ENCODE peak calls at places on chromosome 22, in six cellular contexts. One of them, this sample, is unnamed.

GRCh38 chr22:27650985-27651384 is 150.6 kb downstream of the MN1 start:
- DNase-seq in CD8-positive, alpha-beta T cell: no peak
- DNase-seq in uterus: no peak
- DNase-seq in CD4-positive, CD25-positive, alpha-beta regulatory T cell: no peak
- DNase-seq in stimulated activated CD4-positive, alpha-beta T cell treated with anti-CD3 and anti-CD28 coated beads, Interleukin-12 subunit alpha, Interleukin-12 subunit beta, amount 100 ng/mL, for 24 hours: no peak
- DNase-seq in choroid plexus epithelial cell: no peak
- DNase-seq in this sample: no peak

GRCh38 chr22:43905681-43906080 is 13.9 kb upstream of the PNPLA5 start:
- DNase-seq in stimulated activated CD4-positive, alpha-beta T cell treated with anti-CD3 and anti-CD28 coated beads, Interleukin-12 subunit alpha, Interleukin-12 subunit beta, amount 100 ng/mL, for 24 hours: no peak
- DNase-seq in uterus: no peak
- DNase-seq in CD4-positive, CD25-positive, alpha-beta regulatory T cell: no peak
- DNase-seq in choroid plexus epithelial cell: peak
- DNase-seq in CD8-positive, alpha-beta T cell: no peak
- DNase-seq in this sample: no peak

GRCh38 chr22:45580703-45581381 is 78.2 kb downstream of the FBLN1 start:
- DNase-seq in CD4-positive, CD25-positive, alpha-beta regulatory T cell: no peak
- DNase-seq in CD8-positive, alpha-beta T cell: no peak
- DNase-seq in uterus: no peak
- DNase-seq in choroid plexus epithelial cell: no peak
- DNase-seq in stimulated activated CD4-positive, alpha-beta T cell treated with anti-CD3 and anti-CD28 coated beads, Interleukin-12 subunit alpha, Interleukin-12 subunit beta, amount 100 ng/mL, for 24 hours: no peak
- DNase-seq in this sample: no peak

GRCh38 chr22:49930596-49931412 is 12.4 kb downstream of the CRELD2 start:
- DNase-seq in CD8-positive, alpha-beta T cell: no peak
- DNase-seq in choroid plexus epithelial cell: peak
- DNase-seq in stimulated activated CD4-positive, alpha-beta T cell treated with anti-CD3 and anti-CD28 coated beads, Interleukin-12 subunit alpha, Interleukin-12 subunit beta, amount 100 ng/mL, for 24 hours: peak
- DNase-seq in uterus: no peak
- DNase-seq in CD4-positive, CD25-positive, alpha-beta regulatory T cell: no peak
- DNase-seq in this sample: peak

GRCh38 chr22:26718905-26719304 is 61.5 kb downstream of the MIAT start:
- DNase-seq in CD8-positive, alpha-beta T cell: no peak
- DNase-seq in uterus: no peak
- DNase-seq in CD4-positive, CD25-positive, alpha-beta regulatory T cell: no peak
- DNase-seq in choroid plexus epithelial cell: peak
- DNase-seq in stimulated activated CD4-positive, alpha-beta T cell treated with anti-CD3 and anti-CD28 coated beads, Interleukin-12 subunit alpha, Interleukin-12 subunit beta, amount 100 ng/mL, for 24 hours: no peak
- DNase-seq in this sample: no peak

GRCh38 chr22:45226681-45227186 is 14.0 kb downstream of the KIAA0930 start:
- DNase-seq in stimulated activated CD4-positive, alpha-beta T cell treated with anti-CD3 and anti-CD28 coated beads, Interleukin-12 subunit alpha, Interleukin-12 subunit beta, amount 100 ng/mL, for 24 hours: no peak
- DNase-seq in uterus: no peak
- DNase-seq in CD4-positive, CD25-positive, alpha-beta regulatory T cell: no peak
- DNase-seq in choroid plexus epithelial cell: no peak
- DNase-seq in CD8-positive, alpha-beta T cell: no peak
- DNase-seq in this sample: peak

GRCh38 chr22:25564979-25565677 is 653 bp downstream of the GRK3 start:
- DNase-seq in CD8-positive, alpha-beta T cell: no peak
- DNase-seq in uterus: peak
- DNase-seq in CD4-positive, CD25-positive, alpha-beta regulatory T cell: no peak
- DNase-seq in choroid plexus epithelial cell: peak
- DNase-seq in stimulated activated CD4-positive, alpha-beta T cell treated with anti-CD3 and anti-CD28 coated beads, Interleukin-12 subunit alpha, Interleukin-12 subunit beta, amount 100 ng/mL, for 24 hours: peak
- DNase-seq in this sample: peak

GRCh38 chr22:31753005-31753633 is 700 bp upstream of the DEPDC5 start:
- DNase-seq in CD8-positive, alpha-beta T cell: no peak
- DNase-seq in stimulated activated CD4-positive, alpha-beta T cell treated with anti-CD3 and anti-CD28 coated beads, Interleukin-12 subunit alpha, Interleukin-12 subunit beta, amount 100 ng/mL, for 24 hours: no peak
- DNase-seq in choroid plexus epithelial cell: peak
- DNase-seq in CD4-positive, CD25-positive, alpha-beta regulatory T cell: no peak
- DNase-seq in uterus: peak
- DNase-seq in this sample: peak

GRCh38 chr22:27668828-27669797 is 132.4 kb downstream of the MN1 start:
- DNase-seq in choroid plexus epithelial cell: peak
- DNase-seq in CD4-positive, CD25-positive, alpha-beta regulatory T cell: no peak
- DNase-seq in uterus: no peak
- DNase-seq in stimulated activated CD4-positive, alpha-beta T cell treated with anti-CD3 and anti-CD28 coated beads, Interleukin-12 subunit alpha, Interleukin-12 subunit beta, amount 100 ng/mL, for 24 hours: no peak
- DNase-seq in CD8-positive, alpha-beta T cell: no peak
- DNase-seq in this sample: peak

GRCh38 chr22:44192811-44193536 is 12.2 kb downstream of the PARVG start:
- DNase-seq in stimulated activated CD4-positive, alpha-beta T cell treated with anti-CD3 and anti-CD28 coated beads, Interleukin-12 subunit alpha, Interleukin-12 subunit beta, amount 100 ng/mL, for 24 hours: no peak
- DNase-seq in CD4-positive, CD25-positive, alpha-beta regulatory T cell: no peak
- DNase-seq in CD8-positive, alpha-beta T cell: no peak
- DNase-seq in choroid plexus epithelial cell: no peak
- DNase-seq in uterus: no peak
- DNase-seq in this sample: no peak

GRCh38 chr22:19103881-19104821 is 18.1 kb downstream of the DGCR2 start:
- DNase-seq in stimulated activated CD4-positive, alpha-beta T cell treated with anti-CD3 and anti-CD28 coated beads, Interleukin-12 subunit alpha, Interleukin-12 subunit beta, amount 100 ng/mL, for 24 hours: no peak
- DNase-seq in choroid plexus epithelial cell: peak
- DNase-seq in CD4-positive, CD25-positive, alpha-beta regulatory T cell: no peak
- DNase-seq in CD8-positive, alpha-beta T cell: no peak
- DNase-seq in uterus: no peak
- DNase-seq in this sample: no peak

GRCh38 chr22:17842386-17842785 is 68.1 kb upstream of the BID start:
- DNase-seq in choroid plexus epithelial cell: peak
- DNase-seq in CD4-positive, CD25-positive, alpha-beta regulatory T cell: peak
- DNase-seq in stimulated activated CD4-positive, alpha-beta T cell treated with anti-CD3 and anti-CD28 coated beads, Interleukin-12 subunit alpha, Interleukin-12 subunit beta, amount 100 ng/mL, for 24 hours: no peak
- DNase-seq in CD8-positive, alpha-beta T cell: peak
- DNase-seq in uterus: peak
- DNase-seq in this sample: no peak

GRCh38 chr22:37675930-37676571 is 615 bp downstream of the LGALS1 start:
- DNase-seq in CD8-positive, alpha-beta T cell: no peak
- DNase-seq in stimulated activated CD4-positive, alpha-beta T cell treated with anti-CD3 and anti-CD28 coated beads, Interleukin-12 subunit alpha, Interleukin-12 subunit beta, amount 100 ng/mL, for 24 hours: no peak
- DNase-seq in choroid plexus epithelial cell: peak
- DNase-seq in uterus: peak
- DNase-seq in CD4-positive, CD25-positive, alpha-beta regulatory T cell: no peak
- DNase-seq in this sample: no peak

GRCh38 chr22:23103199-23103954 is 33.1 kb downstream of the GNAZ start:
- DNase-seq in uterus: no peak
- DNase-seq in CD4-positive, CD25-positive, alpha-beta regulatory T cell: no peak
- DNase-seq in choroid plexus epithelial cell: no peak
- DNase-seq in stimulated activated CD4-positive, alpha-beta T cell treated with anti-CD3 and anti-CD28 coated beads, Interleukin-12 subunit alpha, Interleukin-12 subunit beta, amount 100 ng/mL, for 24 hours: no peak
- DNase-seq in CD8-positive, alpha-beta T cell: no peak
- DNase-seq in this sample: no peak

GRCh38 chr22:38505595-38506117 is 455 bp downstream of the DDX17 start:
- DNase-seq in CD8-positive, alpha-beta T cell: peak
- DNase-seq in uterus: peak
- DNase-seq in stimulated activated CD4-positive, alpha-beta T cell treated with anti-CD3 and anti-CD28 coated beads, Interleukin-12 subunit alpha, Interleukin-12 subunit beta, amount 100 ng/mL, for 24 hours: peak
- DNase-seq in choroid plexus epithelial cell: peak
- DNase-seq in CD4-positive, CD25-positive, alpha-beta regulatory T cell: no peak
- DNase-seq in this sample: no peak

GRCh38 chr22:37180531-37181231 is 7.4 kb downstream of the C1QTNF6 start:
- DNase-seq in uterus: no peak
- DNase-seq in choroid plexus epithelial cell: no peak
- DNase-seq in CD4-positive, CD25-positive, alpha-beta regulatory T cell: no peak
- DNase-seq in stimulated activated CD4-positive, alpha-beta T cell treated with anti-CD3 and anti-CD28 coated beads, Interleukin-12 subunit alpha, Interleukin-12 subunit beta, amount 100 ng/mL, for 24 hours: no peak
- DNase-seq in CD8-positive, alpha-beta T cell: no peak
- DNase-seq in this sample: no peak

GRCh38 chr22:50705219-50705691 is 32.6 kb downstream of the SHANK3 start:
- DNase-seq in CD4-positive, CD25-positive, alpha-beta regulatory T cell: no peak
- DNase-seq in CD8-positive, alpha-beta T cell: no peak
- DNase-seq in uterus: no peak
- DNase-seq in stimulated activated CD4-positive, alpha-beta T cell treated with anti-CD3 and anti-CD28 coated beads, Interleukin-12 subunit alpha, Interleukin-12 subunit beta, amount 100 ng/mL, for 24 hours: no peak
- DNase-seq in choroid plexus epithelial cell: peak
- DNase-seq in this sample: peak

GRCh38 chr22:50271519-50271970 is 1.4 kb upstream of the MAPK11 start:
- DNase-seq in uterus: peak
- DNase-seq in choroid plexus epithelial cell: peak
- DNase-seq in CD4-positive, CD25-positive, alpha-beta regulatory T cell: peak
- DNase-seq in CD8-positive, alpha-beta T cell: peak
- DNase-seq in stimulated activated CD4-positive, alpha-beta T cell treated with anti-CD3 and anti-CD28 coated beads, Interleukin-12 subunit alpha, Interleukin-12 subunit beta, amount 100 ng/mL, for 24 hours: peak
- DNase-seq in this sample: peak

GRCh38 chr22:50474711-50475651 is at the start of gene SBF1:
- DNase-seq in stimulated activated CD4-positive, alpha-beta T cell treated with anti-CD3 and anti-CD28 coated beads, Interleukin-12 subunit alpha, Interleukin-12 subunit beta, amount 100 ng/mL, for 24 hours: peak
- DNase-seq in CD8-positive, alpha-beta T cell: peak
- DNase-seq in choroid plexus epithelial cell: peak
- DNase-seq in uterus: peak
- DNase-seq in CD4-positive, CD25-positive, alpha-beta regulatory T cell: peak
- DNase-seq in this sample: peak

GRCh38 chr22:27880778-27881394 is 38.2 kb downstream of the PITPNB start:
- DNase-seq in choroid plexus epithelial cell: peak
- DNase-seq in CD8-positive, alpha-beta T cell: no peak
- DNase-seq in CD4-positive, CD25-positive, alpha-beta regulatory T cell: peak
- DNase-seq in uterus: no peak
- DNase-seq in stimulated activated CD4-positive, alpha-beta T cell treated with anti-CD3 and anti-CD28 coated beads, Interleukin-12 subunit alpha, Interleukin-12 subunit beta, amount 100 ng/mL, for 24 hours: no peak
- DNase-seq in this sample: no peak

GRCh38 chr22:23277583-23278295 is 97.4 kb downstream of the BCR start:
- DNase-seq in stimulated activated CD4-positive, alpha-beta T cell treated with anti-CD3 and anti-CD28 coated beads, Interleukin-12 subunit alpha, Interleukin-12 subunit beta, amount 100 ng/mL, for 24 hours: no peak
- DNase-seq in CD4-positive, CD25-positive, alpha-beta regulatory T cell: no peak
- DNase-seq in uterus: no peak
- DNase-seq in CD8-positive, alpha-beta T cell: no peak
- DNase-seq in choroid plexus epithelial cell: no peak
- DNase-seq in this sample: no peak

GRCh38 chr22:36358533-36359171 is 29.1 kb downstream of the MYH9 start:
- DNase-seq in uterus: no peak
- DNase-seq in stimulated activated CD4-positive, alpha-beta T cell treated with anti-CD3 and anti-CD28 coated beads, Interleukin-12 subunit alpha, Interleukin-12 subunit beta, amount 100 ng/mL, for 24 hours: no peak
- DNase-seq in choroid plexus epithelial cell: peak
- DNase-seq in CD4-positive, CD25-positive, alpha-beta regulatory T cell: no peak
- DNase-seq in CD8-positive, alpha-beta T cell: no peak
- DNase-seq in this sample: no peak

GRCh38 chr22:50102946-50103345 is 13.1 kb downstream of the MOV10L1 start:
- DNase-seq in CD8-positive, alpha-beta T cell: no peak
- DNase-seq in CD4-positive, CD25-positive, alpha-beta regulatory T cell: no peak
- DNase-seq in uterus: no peak
- DNase-seq in stimulated activated CD4-positive, alpha-beta T cell treated with anti-CD3 and anti-CD28 coated beads, Interleukin-12 subunit alpha, Interleukin-12 subunit beta, amount 100 ng/mL, for 24 hours: no peak
- DNase-seq in choroid plexus epithelial cell: no peak
- DNase-seq in this sample: no peak

GRCh38 chr22:31080848-31081649 is at the start of gene SMTN:
- DNase-seq in CD8-positive, alpha-beta T cell: peak
- DNase-seq in uterus: peak
- DNase-seq in stimulated activated CD4-positive, alpha-beta T cell treated with anti-CD3 and anti-CD28 coated beads, Interleukin-12 subunit alpha, Interleukin-12 subunit beta, amount 100 ng/mL, for 24 hours: peak
- DNase-seq in CD4-positive, CD25-positive, alpha-beta regulatory T cell: peak
- DNase-seq in choroid plexus epithelial cell: peak
- DNase-seq in this sample: peak